ENCODE peak calls at places on chromosomes 1 and 21, in six cellular contexts. H is stomach; S is left colon; J is activated CD4-positive, alpha-beta T cell treated with anti-CD3 and anti-CD28 coated beads for 36 hours; X is RKO; O is stimulated activated CD4-positive, alpha-beta T cell treated with anti-CD3 and anti-CD28 coated beads, TNF-alpha, amount 100 ng/mL, for 1 hour. F is an unnamed sample.

GRCh38 chr1:182450087-182450486 is at the start of gene RGSL1:
- DNase-seq in H (no peak), S (no peak), J (no peak), X (no peak), O (no peak), F (no peak)

GRCh38 chr21:45427331-45428271 is 22.6 kb downstream of the COL18A1 start:
- DNase-seq in H (peak; percentile 36), S (peak; percentile 61), J (no peak), X (peak; percentile 89), O (no peak), F (peak; percentile 82)

GRCh38 chr1:8061673-8062386 is 35.7 kb upstream of the ERRFI1 start:
- DNase-seq in H (no peak), S (no peak), J (no peak), X (no peak), O (no peak), F (no peak)

GRCh38 chr1:20386682-20387081 is 96.0 kb downstream of the VWA5B1 start:
- DNase-seq in H (no peak), S (no peak), J (no peak), X (no peak), O (no peak), F (no peak)

GRCh38 chr1:43843684-43844083 is 89.9 kb upstream of the ARTN start:
- DNase-seq in H (no peak), S (no peak), J (no peak), X (no peak), O (no peak), F (no peak)

GRCh38 chr1:157562515-157562914 is 10.2 kb upstream of the FCRL5 start:
- DNase-seq in H (no peak), S (no peak), J (no peak), X (no peak), O (no peak), F (no peak)

GRCh38 chr1:84298688-84299535 is 2.6 kb upstream of the SAMD13 start:
- DNase-seq in H (peak; percentile 31), S (peak; percentile 43), J (peak; percentile 34), X (peak; percentile 41), O (no peak), F (no peak)

GRCh38 chr1:95778217-95778616 is 544.2 kb downstream of the RWDD3 start:
- DNase-seq in H (no peak), S (no peak), J (no peak), X (no peak), O (no peak), F (no peak)

GRCh38 chr1:170618418-170618817 is 45.5 kb upstream of the PRRX1 start:
- DNase-seq in H (no peak), S (no peak), J (no peak), X (no peak), O (no peak), F (no peak)

GRCh38 chr1:62391369-62391971 is 45.4 kb upstream of the USP1 start:
- DNase-seq in H (no peak), S (no peak), J (peak; percentile 63), X (peak; percentile 27), O (no peak), F (no peak)

GRCh38 chr1:39609618-39610331 is 29.7 kb downstream of the HEYL start:
- DNase-seq in H (peak; percentile 73), S (peak; percentile 40), J (peak; percentile 92), X (peak; percentile 54), O (peak; percentile 75), F (no peak)

GRCh38 chr21:45308211-45309068 is 20.7 kb upstream of the POFUT2 start:
- DNase-seq in H (no peak), S (peak; percentile 27), J (no peak), X (no peak), O (no peak), F (peak; percentile 79)

GRCh38 chr1:34460193-34460592 is 283.5 kb downstream of the C1orf94 start:
- DNase-seq in H (peak; percentile 33), S (peak; percentile 32), J (peak; percentile 76), X (peak; percentile 37), O (peak; percentile 13), F (no peak)

GRCh38 chr1:41919131-41919530 is 409 bp upstream of the HIVEP3 start:
- DNase-seq in H (no peak), S (no peak), J (no peak), X (no peak), O (no peak), F (no peak)

GRCh38 chr1:154698320-154699096 is 90.5 kb upstream of the ADAR start:
- DNase-seq in H (no peak), S (no peak), J (peak; percentile 44), X (no peak), O (no peak), F (no peak)

GRCh38 chr1:205976708-205977107 is 26.5 kb downstream of the RAB7B start:
- DNase-seq in H (no peak), S (no peak), J (no peak), X (no peak), O (no peak), F (no peak)

GRCh38 chr1:69535490-69535889 is 32.2 kb upstream of the LRRC7 start:
- DNase-seq in H (no peak), S (no peak), J (no peak), X (no peak), O (no peak), F (no peak)

GRCh38 chr1:234154320-234155251 is 218.7 kb upstream of the COA6 start:
- DNase-seq in H (no peak), S (no peak), J (peak; percentile 20), X (peak; percentile 83), O (no peak), F (peak; percentile 23)

F was measured in smooth muscle cell of the brain vasculature.